ENCODE peak calls at places on chromosome 10, in seven cellular contexts. One of them, this sample, is unnamed.
A peak's percentile ranks its signal among the peaks of the same experiment; 100 is the strongest.

GRCh38 chr10:131311661-131312260 is at the start of gene TCERG1L:
- DNase-seq in neuronal stem cell: peak; percentile 60
- DNase-seq in trophoblast cell: peak; percentile 41
- DNase-seq in IMR-90: no peak
- DNase-seq in mesenchymal stem cell: no peak
- DNase-seq in mesendoderm: peak; percentile 82
- DNase-seq in H1: no peak
- DNase-seq in this sample: peak; percentile 61

GRCh38 chr10:9038146-9038714 is 983.7 kb downstream of the GATA3 start:
- DNase-seq in mesendoderm: no peak
- DNase-seq in neuronal stem cell: no peak
- DNase-seq in mesenchymal stem cell: no peak
- DNase-seq in H1: no peak
- DNase-seq in trophoblast cell: peak; percentile 79
- DNase-seq in IMR-90: no peak
- DNase-seq in this sample: no peak

GRCh38 chr10:132101529-132101928 is 35.8 kb downstream of the JAKMIP3 start:
- DNase-seq in neuronal stem cell: no peak
- DNase-seq in mesendoderm: no peak
- DNase-seq in mesenchymal stem cell: no peak
- DNase-seq in H1: no peak
- DNase-seq in trophoblast cell: no peak
- DNase-seq in IMR-90: no peak
- DNase-seq in this sample: peak; percentile 34

GRCh38 chr10:98338318-98338717 is 70.3 kb upstream of the LOXL4 start:
- DNase-seq in IMR-90: peak; percentile 23
- DNase-seq in trophoblast cell: no peak
- DNase-seq in mesendoderm: no peak
- DNase-seq in mesenchymal stem cell: no peak
- DNase-seq in H1: no peak
- DNase-seq in neuronal stem cell: no peak
- DNase-seq in this sample: no peak

GRCh38 chr10:72133517-72133916 is 45.2 kb upstream of the SPOCK2 start:
- DNase-seq in trophoblast cell: peak; percentile 19
- DNase-seq in neuronal stem cell: no peak
- DNase-seq in mesenchymal stem cell: peak; percentile 81
- DNase-seq in mesendoderm: no peak
- DNase-seq in IMR-90: peak; percentile 83
- DNase-seq in H1: no peak
- DNase-seq in this sample: no peak

GRCh38 chr10:60955957-60956425 is 12.0 kb upstream of the RHOBTB1 start:
- DNase-seq in trophoblast cell: peak; percentile 69
- DNase-seq in H1: no peak
- DNase-seq in neuronal stem cell: no peak
- DNase-seq in mesendoderm: no peak
- DNase-seq in mesenchymal stem cell: peak; percentile 79
- DNase-seq in IMR-90: peak; percentile 82
- DNase-seq in this sample: no peak

GRCh38 chr10:12720217-12720981 is 281.1 kb downstream of the CCDC3 start:
- DNase-seq in neuronal stem cell: no peak
- DNase-seq in mesenchymal stem cell: peak; percentile 89
- DNase-seq in H1: no peak
- DNase-seq in trophoblast cell: peak; percentile 85
- DNase-seq in mesendoderm: peak; percentile 85
- DNase-seq in IMR-90: peak; percentile 97
- DNase-seq in this sample: no peak

GRCh38 chr10:92124524-92125168 is 166.2 kb downstream of the CPEB3 start:
- DNase-seq in IMR-90: peak; percentile 91
- DNase-seq in neuronal stem cell: no peak
- DNase-seq in H1: no peak
- DNase-seq in mesenchymal stem cell: peak; percentile 50
- DNase-seq in trophoblast cell: no peak
- DNase-seq in mesendoderm: no peak
- DNase-seq in this sample: no peak

GRCh38 chr10:27658788-27659187 is 86.8 kb downstream of the MKX start:
- DNase-seq in IMR-90: peak; percentile 67
- DNase-seq in mesendoderm: no peak
- DNase-seq in mesenchymal stem cell: no peak
- DNase-seq in H1: no peak
- DNase-seq in trophoblast cell: peak; percentile 72
- DNase-seq in neuronal stem cell: no peak
- DNase-seq in this sample: no peak

GRCh38 chr10:17742918-17743317 is 9.1 kb upstream of the TMEM236 start:
- DNase-seq in H1: no peak
- DNase-seq in mesendoderm: peak; percentile 39
- DNase-seq in mesenchymal stem cell: peak; percentile 53
- DNase-seq in trophoblast cell: peak; percentile 74
- DNase-seq in IMR-90: peak; percentile 60
- DNase-seq in neuronal stem cell: peak; percentile 47
- DNase-seq in this sample: peak; percentile 52

GRCh38 chr10:5614081-5614721 is 52.2 kb downstream of the ASB13 start:
- DNase-seq in IMR-90: peak; percentile 60
- DNase-seq in mesenchymal stem cell: peak; percentile 28
- DNase-seq in mesendoderm: peak; percentile 12
- DNase-seq in H1: no peak
- DNase-seq in trophoblast cell: peak; percentile 58
- DNase-seq in neuronal stem cell: no peak
- DNase-seq in this sample: no peak

GRCh38 chr10:2508971-2509605 is 558.3 kb upstream of the PFKP start:
- DNase-seq in H1: no peak
- DNase-seq in neuronal stem cell: no peak
- DNase-seq in mesendoderm: no peak
- DNase-seq in IMR-90: peak; percentile 6
- DNase-seq in mesenchymal stem cell: peak; percentile 90
- DNase-seq in trophoblast cell: no peak
- DNase-seq in this sample: no peak

GRCh38 chr10:108544500-108545120 is 1378.7 kb downstream of the XPNPEP1 start:
- DNase-seq in IMR-90: peak; percentile 23
- DNase-seq in trophoblast cell: peak; percentile 70
- DNase-seq in neuronal stem cell: peak; percentile 57
- DNase-seq in H1: peak; percentile 23
- DNase-seq in mesendoderm: peak; percentile 73
- DNase-seq in mesenchymal stem cell: peak; percentile 53
- DNase-seq in this sample: peak; percentile 76

GRCh38 chr10:125799446-125799845 is 23.6 kb downstream of the UROS start:
- DNase-seq in mesenchymal stem cell: no peak
- DNase-seq in IMR-90: no peak
- DNase-seq in mesendoderm: no peak
- DNase-seq in H1: no peak
- DNase-seq in trophoblast cell: no peak
- DNase-seq in neuronal stem cell: no peak
- DNase-seq in this sample: no peak

GRCh38 chr10:96439655-96440217 is 74.0 kb downstream of the TLL2 start:
- DNase-seq in IMR-90: no peak
- DNase-seq in mesenchymal stem cell: no peak
- DNase-seq in mesendoderm: no peak
- DNase-seq in H1: no peak
- DNase-seq in trophoblast cell: peak; percentile 88
- DNase-seq in neuronal stem cell: no peak
- DNase-seq in this sample: no peak

GRCh38 chr10:3749597-3750351 is 35.2 kb downstream of the KLF6 start:
- DNase-seq in H1: no peak
- DNase-seq in mesenchymal stem cell: peak; percentile 98
- DNase-seq in neuronal stem cell: no peak
- DNase-seq in trophoblast cell: peak; percentile 46
- DNase-seq in IMR-90: peak; percentile 90
- DNase-seq in mesendoderm: no peak
- DNase-seq in this sample: no peak

GRCh38 chr10:93403741-93404354 is 78.3 kb downstream of the MYOF start:
- DNase-seq in mesendoderm: no peak
- DNase-seq in H1: no peak
- DNase-seq in neuronal stem cell: no peak
- DNase-seq in mesenchymal stem cell: no peak
- DNase-seq in trophoblast cell: peak; percentile 41
- DNase-seq in IMR-90: no peak
- DNase-seq in this sample: no peak

GRCh38 chr10:132158810-132159209 is 27.9 kb upstream of the DPYSL4 start:
- DNase-seq in mesendoderm: peak; percentile 53
- DNase-seq in mesenchymal stem cell: no peak
- DNase-seq in trophoblast cell: no peak
- DNase-seq in H1: no peak
- DNase-seq in neuronal stem cell: no peak
- DNase-seq in IMR-90: no peak
- DNase-seq in this sample: no peak

DNA sequence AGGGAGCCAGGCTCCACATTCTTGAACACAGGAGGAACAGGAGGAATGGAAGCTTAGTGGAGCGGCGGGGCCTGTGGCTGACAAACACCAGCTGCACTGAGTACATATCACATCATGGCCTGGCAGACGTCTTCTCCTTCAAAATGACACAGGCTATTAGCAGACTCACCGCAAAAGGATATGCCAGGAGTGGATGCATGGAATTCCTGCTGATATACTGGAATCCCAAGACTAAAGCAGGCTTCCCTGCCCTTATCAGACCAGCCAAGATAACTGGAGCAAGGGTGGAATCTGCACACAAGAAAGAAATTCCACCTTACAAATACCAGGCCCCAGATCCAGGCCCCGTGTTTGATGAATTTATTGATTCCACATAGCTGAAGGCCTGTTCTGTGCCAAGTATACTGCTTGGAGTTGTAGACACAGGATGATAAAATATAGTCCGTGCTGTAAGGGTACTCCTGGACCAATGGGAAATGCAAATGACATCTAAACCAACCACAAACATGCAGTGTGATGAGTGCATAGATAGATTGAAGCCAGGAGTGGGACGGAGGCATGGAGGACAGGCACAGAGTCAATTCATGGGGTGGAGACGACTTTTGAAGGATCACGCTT is 480.5 kb upstream of the ZMIZ1 start:
- DNase-seq in trophoblast cell: peak; percentile 89
- DNase-seq in IMR-90: peak; percentile 87
- DNase-seq in mesenchymal stem cell: peak; percentile 67
- DNase-seq in neuronal stem cell: no peak
- DNase-seq in H1: no peak
- DNase-seq in mesendoderm: peak; percentile 82
- DNase-seq in this sample: peak; percentile 11
- H3K18ac ChIP-seq in trophoblast cell: peak overlapping the region; percentile 67
- H3K18ac ChIP-seq in IMR-90: peak overlapping the region; percentile 62
- H3K18ac ChIP-seq in mesenchymal stem cell: no peak overlapping the region
- H3K18ac ChIP-seq in neuronal stem cell: no peak overlapping the region
- H3K18ac ChIP-seq in H1: no peak overlapping the region
- H3K18ac ChIP-seq in mesendoderm: no peak overlapping the region
- H3K18ac ChIP-seq in this sample: no peak overlapping the region

GRCh38 chr10:118569241-118569881 is 26.1 kb downstream of the PRLHR start:
- DNase-seq in neuronal stem cell: no peak
- DNase-seq in IMR-90: peak; percentile 27
- DNase-seq in trophoblast cell: peak; percentile 49
- DNase-seq in mesendoderm: no peak
- DNase-seq in H1: no peak
- DNase-seq in mesenchymal stem cell: peak; percentile 26
- DNase-seq in this sample: no peak

GRCh38 chr10:118571123-118571522 is 24.3 kb downstream of the PRLHR start:
- DNase-seq in mesendoderm: no peak
- DNase-seq in neuronal stem cell: peak; percentile 11
- DNase-seq in H1: no peak
- DNase-seq in trophoblast cell: no peak
- DNase-seq in mesenchymal stem cell: no peak
- DNase-seq in IMR-90: no peak
- DNase-seq in this sample: no peak

GRCh38 chr10:118567701-118568248 is 27.7 kb downstream of the PRLHR start:
- DNase-seq in neuronal stem cell: no peak
- DNase-seq in H1: no peak
- DNase-seq in mesenchymal stem cell: no peak
- DNase-seq in trophoblast cell: no peak
- DNase-seq in mesendoderm: no peak
- DNase-seq in IMR-90: no peak
- DNase-seq in this sample: no peak

GRCh38 chr10:118568327-118568848 is 27.1 kb downstream of the PRLHR start:
- DNase-seq in IMR-90: peak; percentile 56
- DNase-seq in mesendoderm: peak; percentile 57
- DNase-seq in trophoblast cell: peak; percentile 84
- DNase-seq in neuronal stem cell: peak; percentile 71
- DNase-seq in H1: no peak
- DNase-seq in mesenchymal stem cell: peak; percentile 65
- DNase-seq in this sample: no peak

DNA sequence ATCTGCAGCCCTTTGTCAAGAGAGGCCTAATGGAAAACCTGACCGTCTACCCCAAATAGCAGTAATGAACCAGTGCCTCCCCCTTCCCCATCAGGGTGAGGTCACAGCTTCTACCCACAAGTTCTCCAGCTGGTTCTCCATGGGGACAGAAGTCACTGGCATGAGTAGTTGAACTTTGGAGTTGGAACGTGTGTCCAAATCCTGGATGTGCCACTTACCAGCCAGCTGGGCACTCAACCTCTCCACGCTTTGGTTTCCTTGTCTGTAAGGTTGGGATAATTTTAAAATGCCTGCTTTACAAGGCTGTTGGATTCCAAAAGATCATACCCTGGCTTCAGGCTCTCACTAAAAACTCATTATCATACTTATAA is 25.6 kb downstream of the PRLHR start:
- DNase-seq in IMR-90: no peak
- DNase-seq in neuronal stem cell: no peak
- DNase-seq in mesendoderm: no peak
- DNase-seq in mesenchymal stem cell: no peak
- DNase-seq in H1: no peak
- DNase-seq in trophoblast cell: no peak
- DNase-seq in this sample: no peak
- H3K4ac ChIP-seq in IMR-90: no peak overlapping the region
- H3K4ac ChIP-seq in neuronal stem cell: no peak overlapping the region
- H3K4ac ChIP-seq in mesendoderm: no peak overlapping the region
- H3K4ac ChIP-seq in mesenchymal stem cell: no peak overlapping the region
- H3K4ac ChIP-seq in H1: no peak overlapping the region
- H3K4ac ChIP-seq in trophoblast cell: no peak overlapping the region
- H3K4ac ChIP-seq in this sample: no peak overlapping the region

GRCh38 chr10:68696018-68696417 is 25.0 kb upstream of the CCAR1 start:
- DNase-seq in mesendoderm: no peak
- DNase-seq in H1: no peak
- DNase-seq in neuronal stem cell: no peak
- DNase-seq in mesenchymal stem cell: no peak
- DNase-seq in IMR-90: peak; percentile 3
- DNase-seq in trophoblast cell: no peak
- DNase-seq in this sample: no peak
- H4K8ac ChIP-seq in mesendoderm: no peak overlapping the region
- H4K8ac ChIP-seq in H1: no peak overlapping the region
- H4K8ac ChIP-seq in neuronal stem cell: no peak overlapping the region
- H4K8ac ChIP-seq in mesenchymal stem cell: no peak overlapping the region
- H4K8ac ChIP-seq in IMR-90: no peak overlapping the region
- H4K8ac ChIP-seq in trophoblast cell: no peak overlapping the region
- H4K8ac ChIP-seq in this sample: no peak overlapping the region

DNA sequence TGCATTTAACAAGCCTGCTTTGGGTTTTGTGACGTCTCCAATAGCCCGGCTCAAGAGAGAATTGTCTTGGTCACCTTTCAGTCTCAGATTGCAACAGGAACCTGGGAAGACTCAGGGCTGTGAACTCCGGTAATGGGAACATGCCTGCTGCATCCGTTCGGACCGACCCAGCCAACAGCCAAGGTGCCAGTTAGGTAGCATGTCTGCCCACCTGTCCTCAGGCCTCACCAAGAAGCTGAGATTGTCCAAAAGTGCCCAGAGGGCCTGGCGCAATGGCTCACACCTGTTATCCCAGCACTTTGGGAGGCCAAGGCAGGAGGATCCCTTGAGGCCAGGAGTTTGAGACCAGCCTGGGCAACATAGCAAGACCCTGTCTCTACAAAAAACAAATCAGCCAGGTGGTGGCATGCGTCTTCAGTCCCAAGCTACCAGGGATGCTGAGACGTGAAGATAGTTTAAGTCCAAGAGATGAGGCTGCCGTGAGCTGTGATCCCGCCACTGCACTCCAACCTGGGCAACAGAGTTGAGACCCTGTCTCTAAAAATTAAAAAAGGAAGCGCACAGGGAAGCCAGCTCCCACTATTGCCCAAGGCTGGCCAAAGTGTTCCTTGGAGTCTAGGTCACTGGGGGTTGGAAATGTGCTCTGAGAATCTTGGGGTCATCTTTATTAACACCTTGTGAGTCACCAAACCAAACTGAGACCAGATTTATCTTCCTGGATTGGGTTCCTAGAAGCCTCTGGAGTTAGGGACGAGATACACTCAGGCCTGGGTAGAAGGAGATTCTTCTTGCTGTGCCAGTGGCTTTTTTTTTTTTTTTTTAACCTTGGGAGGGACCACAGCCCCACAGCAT is 26.9 kb downstream of the BAG3 start:
- DNase-seq in mesendoderm: no peak
- DNase-seq in neuronal stem cell: no peak
- DNase-seq in IMR-90: no peak
- DNase-seq in H1: no peak
- DNase-seq in mesenchymal stem cell: no peak
- DNase-seq in trophoblast cell: no peak
- DNase-seq in this sample: no peak
- H3K18ac ChIP-seq in mesendoderm: no peak overlapping the region
- H3K18ac ChIP-seq in neuronal stem cell: no peak overlapping the region
- H3K18ac ChIP-seq in IMR-90: no peak overlapping the region
- H3K18ac ChIP-seq in H1: no peak overlapping the region
- H3K18ac ChIP-seq in mesenchymal stem cell: no peak overlapping the region
- H3K18ac ChIP-seq in trophoblast cell: no peak overlapping the region
- H3K18ac ChIP-seq in this sample: no peak overlapping the region